ENCODE peak calls at places on chromosomes 7 and 10, in ten cellular contexts. D is WERI-Rb-1, Z is SK-N-SH, N is osteoblast, F is SJCRH30, S is sigmoid colon, A is heart left ventricle, V is astrocyte, I is fibroblast of lung, E is HCT116. L is an unnamed sample. For H3K9me3 and H3K27me3, the result is how much of the 10 kb centered on the place peaks cover.

GRCh38 chr7:20786779-20787651 is at the start of gene SP8:
- DNase-seq in D (peak), Z (peak), N (no peak), F (peak), S (no peak), A (no peak), V (no peak), I (peak), E (no peak), L (peak)

GRCh38 chr7:120550494-120551048 is 277.6 kb downstream of the KCND2 start:
- DNase-seq in D (no peak), Z (no peak), N (no peak), F (peak), S (no peak), A (no peak), V (peak), I (peak), E (no peak), L (no peak)

GRCh38 chr7:156544919-156545715 is 95.5 kb upstream of the RNF32 start:
- DNase-seq in D (no peak), Z (no peak), N (no peak), F (no peak), S (no peak), A (no peak), V (no peak), I (no peak), E (no peak), L (no peak)

GRCh38 chr7:151660141-151660540 is 140.4 kb upstream of the RHEB start:
- DNase-seq in D (no peak), Z (no peak), N (peak), F (no peak), S (no peak), A (no peak), V (peak), I (peak), E (no peak), L (no peak)

GRCh38 chr10:32347363-32347735 is 391 bp upstream of the EPC1 start:
- DNase-seq in D (no peak), Z (no peak), N (no peak), F (no peak), S (no peak), A (no peak), V (no peak), I (no peak), E (peak), L (no peak)

GRCh38 chr7:13217762-13218161 is 530.3 kb downstream of the ARL4A start:
- DNase-seq in D (no peak), Z (no peak), N (no peak), F (no peak), S (no peak), A (no peak), V (peak), I (peak), E (no peak), L (peak)

GRCh38 chr10:9238041-9238440 is 1183.6 kb downstream of the GATA3 start:
- DNase-seq in D (no peak), Z (no peak), N (no peak), F (no peak), S (no peak), A (no peak), V (no peak), I (no peak), E (no peak), L (no peak)

GRCh38 chr7:33716581-33717477 is 188.5 kb upstream of the BMPER start:
- DNase-seq in D (no peak), Z (no peak), N (no peak), F (peak), S (no peak), A (no peak), V (peak), I (peak), E (peak), L (no peak)

GRCh38 chr7:44292876-44293560 is 32.4 kb downstream of the CAMK2B start:
- DNase-seq in D (no peak), Z (no peak), N (peak), F (no peak), S (peak), A (no peak), V (no peak), I (no peak), E (no peak), L (no peak)

GRCh38 chr10:29257106-29257783 is 31.6 kb upstream of the LYZL1 start:
- DNase-seq in D (no peak), Z (no peak), N (peak), F (no peak), S (peak), A (peak), V (peak), I (peak), E (no peak), L (peak)

GRCh38 chr10:19945275-19945674 is 129.0 kb downstream of the PLXDC2 start:
- DNase-seq in D (no peak), Z (no peak), N (no peak), F (no peak), S (no peak), A (peak), V (peak), I (peak), E (no peak), L (peak)

GRCh38 chr10:80407836-80408197 is 534 bp upstream of the PRXL2A start:
- DNase-seq in D (peak), Z (peak), N (no peak), F (peak), S (no peak), A (no peak), V (peak), I (peak), E (peak), L (peak)

GRCh38 chr7:30886608-30887011 is 25.0 kb upstream of the AQP1 start:
- DNase-seq in D (no peak), Z (peak), N (no peak), F (no peak), S (no peak), A (no peak), V (no peak), I (no peak), E (no peak), L (no peak)

GRCh38 chr10:8254350-8254749 is 199.9 kb downstream of the GATA3 start:
- DNase-seq in D (no peak), Z (no peak), N (no peak), F (no peak), S (no peak), A (no peak), V (no peak), I (no peak), E (no peak), L (no peak)

GRCh38 chr10:73232887-73233286 is 14.2 kb downstream of the DNAJC9 start:
- DNase-seq in D (peak), Z (no peak), N (no peak), F (peak), S (no peak), A (no peak), V (no peak), I (no peak), E (no peak), L (no peak)

GRCh38 chr10:27496137-27496536 is 8.0 kb upstream of the RAB18 start:
- DNase-seq in D (no peak), Z (no peak), N (no peak), F (no peak), S (no peak), A (no peak), V (no peak), I (no peak), E (no peak), L (no peak)

GRCh38 chr10:43230101-43230908 is 36.6 kb downstream of the RASGEF1A start:
- DNase-seq in D (peak), Z (no peak), N (peak), F (no peak), S (peak), A (peak), V (no peak), I (no peak), E (no peak), L (no peak)

GRCh38 chr7:156448918-156449317 is 191.7 kb upstream of the RNF32 start:
- DNase-seq in D (no peak), Z (no peak), N (no peak), F (no peak), S (no peak), A (no peak), V (no peak), I (no peak), E (no peak), L (no peak)

GRCh38 chr10:103802081-103802480 is 53.3 kb downstream of the SH3PXD2A start:
- DNase-seq in D (no peak), Z (no peak), N (no peak), F (no peak), S (no peak), A (no peak), V (no peak), I (no peak), E (no peak), L (no peak)

GRCh38 chr10:66836057-66836456 is 89.8 kb upstream of the LRRTM3 start:
- DNase-seq in D (no peak), Z (no peak), N (no peak), F (no peak), S (no peak), A (no peak), V (peak), I (peak), E (no peak), L (no peak)

GRCh38 chr7:40147371-40148246 is 12.8 kb downstream of the SUGCT start:
- DNase-seq in D (no peak), Z (no peak), N (no peak), F (no peak), S (no peak), A (no peak), V (peak), I (peak), E (no peak), L (no peak)

GRCh38 chr10:100968037-100968736 is 1.1 kb upstream of the SEMA4G start:
- DNase-seq in D (no peak), Z (no peak), N (no peak), F (no peak), S (no peak), A (no peak), V (no peak), I (no peak), E (no peak), L (no peak)

GRCh38 chr7:116399808-116400207 is 99.7 kb upstream of the CAV2 start:
- DNase-seq in D (no peak), Z (no peak), N (no peak), F (no peak), S (no peak), A (no peak), V (peak), I (peak), E (no peak), L (peak)

GRCh38 chr7:106205621-106206222 is 79.1 kb downstream of the NAMPT start:
- DNase-seq in D (no peak), Z (no peak), N (peak), F (no peak), S (no peak), A (no peak), V (peak), I (peak), E (no peak), L (no peak)

GRCh38 chr7:2203551-2204300 is 29.0 kb downstream of the MAD1L1 start:
- DNase-seq in D (no peak), Z (peak), N (peak), F (no peak), S (peak), A (no peak), V (no peak), I (no peak), E (no peak), L (no peak)

GRCh38 chr7:107785926-107786325 is 17.1 kb downstream of the SLC26A3 start:
- DNase-seq in D (no peak), Z (no peak), N (no peak), F (no peak), S (peak), A (no peak), V (no peak), I (no peak), E (no peak), L (no peak)

GRCh38 chr7:2037301-2037804 is 195.4 kb downstream of the MAD1L1 start:
- DNase-seq in D (peak), Z (peak), N (peak), F (no peak), S (peak), A (no peak), V (peak), I (no peak), E (no peak), L (no peak)

GRCh38 chr7:37943905-37944736 is 23.7 kb downstream of the EPDR1 start:
- DNase-seq in D (no peak), Z (no peak), N (no peak), F (peak), S (no peak), A (no peak), V (peak), I (peak), E (no peak), L (no peak)

GRCh38 chr7:2785071-2785500 is 59.0 kb downstream of the GNA12 start:
- DNase-seq in D (no peak), Z (no peak), N (peak), F (peak), S (no peak), A (peak), V (peak), I (peak), E (no peak), L (peak)

GRCh38 chr10:24784923-24785322 is 61.2 kb upstream of the ARHGAP21 start:
- DNase-seq in D (no peak), Z (no peak), N (no peak), F (no peak), S (no peak), A (no peak), V (peak), I (peak), E (no peak), L (no peak)

DNA sequence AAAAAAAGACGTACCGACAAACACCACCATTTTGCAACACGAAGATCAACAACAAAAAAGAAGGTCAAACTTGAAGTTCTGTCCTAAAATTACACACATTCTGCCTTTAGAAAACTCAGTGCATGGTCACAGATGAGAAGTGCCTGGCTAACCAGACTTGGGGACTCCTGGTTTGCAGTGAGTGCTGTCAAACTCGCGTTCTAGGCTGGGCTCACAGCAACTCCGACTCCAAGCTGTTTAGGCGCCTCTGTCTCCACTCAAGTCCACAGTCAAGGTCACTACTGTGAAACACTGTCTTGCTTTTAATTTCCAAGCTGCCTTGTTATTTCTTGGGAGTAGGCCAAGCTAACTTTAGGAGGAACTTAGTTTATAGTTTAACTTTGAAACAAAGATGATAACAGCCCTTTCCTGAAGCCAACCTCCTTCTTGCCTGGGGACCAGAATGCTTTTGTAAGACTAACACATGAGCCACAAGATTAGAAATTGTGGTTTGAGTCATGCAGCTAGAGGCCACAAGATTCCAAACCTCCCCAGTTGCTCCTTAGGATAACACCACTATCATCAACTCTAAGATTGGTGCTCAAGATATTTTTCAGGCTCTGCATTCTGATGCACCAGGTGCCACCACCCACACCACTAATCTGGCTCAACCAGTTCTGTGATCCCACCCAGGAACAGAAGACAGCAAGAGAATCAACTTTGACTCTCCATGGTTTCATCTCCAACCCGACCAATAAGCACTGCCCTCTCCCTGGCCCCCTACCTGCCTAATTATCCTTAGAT is 1.1 kb upstream of the DNAAF5 start:
- DNase-seq in D (no peak), Z (no peak), N (peak), F (no peak), S (no peak), A (no peak), V (peak), I (peak), E (no peak), L (no peak)
- H3K4me3 ChIP-seq in D (peak), Z (peak), N (peak), F (no peak), S (no peak), A (no peak), V (no peak), I (peak), E (peak), L (peak)

DNA sequence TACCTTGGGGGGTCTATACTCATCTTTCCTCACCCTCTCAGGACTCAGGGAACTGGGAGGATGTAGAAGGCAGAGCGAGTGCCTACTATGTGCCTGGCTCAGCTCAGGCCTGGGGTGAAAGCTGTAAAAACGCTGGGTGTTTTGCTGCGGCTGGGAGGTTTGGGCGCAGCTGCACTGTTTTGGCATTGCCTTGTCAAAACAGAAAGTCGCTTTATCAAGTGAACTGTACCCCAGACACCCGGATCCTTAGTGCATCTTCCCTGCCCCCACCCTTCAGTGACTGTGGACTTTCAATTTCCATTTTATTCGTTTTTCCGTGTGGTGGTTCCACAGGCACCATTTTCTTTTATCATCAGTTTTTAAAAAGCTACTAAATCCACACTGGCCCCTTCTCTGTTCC is 86.7 kb upstream of the ZNF716 start:
- DNase-seq in D (no peak), Z (no peak), N (no peak), F (no peak), S (no peak), A (no peak), V (no peak), I (no peak), E (no peak), L (no peak)
- H3K9me3 ChIP-seq in D (under half), Z (under half), N (under half), F (under half), S (under half), A (under half), V (under half), I (under half), E (under half), L (under half)

DNA sequence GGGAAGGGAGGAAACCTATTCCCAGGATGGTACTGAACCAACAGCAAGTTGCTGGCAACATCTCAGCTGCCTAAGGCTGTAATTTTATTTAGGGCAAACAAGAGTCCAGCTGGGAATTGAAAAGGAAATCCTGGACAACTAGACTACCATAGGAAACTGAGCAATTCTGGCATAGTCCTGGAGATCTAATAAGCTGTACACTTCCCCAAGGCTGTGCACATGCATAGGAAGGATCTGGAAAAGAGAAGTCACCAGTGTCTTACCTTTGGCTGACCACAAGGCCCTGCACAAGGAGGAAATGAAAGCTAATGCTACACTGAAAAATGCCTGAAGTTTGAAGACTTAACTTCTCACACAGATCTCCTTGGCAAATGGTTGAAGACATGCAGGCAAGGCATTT is 94.4 kb upstream of the CXCL12 start:
- DNase-seq in D (no peak), Z (no peak), N (no peak), F (no peak), S (no peak), A (no peak), V (no peak), I (no peak), E (no peak), L (no peak)
- H3K27me3 ChIP-seq in D (under half), Z (under half), N (under half), F (under half), S (under half), A (under half), V (under half), I (under half), E (under half), L (under half)

GRCh38 chr10:49762566-49762877 is 399 bp upstream of the OGDHL start:
- DNase-seq in D (no peak), Z (peak), N (no peak), F (no peak), S (no peak), A (no peak), V (no peak), I (no peak), E (no peak), L (no peak)
- H3K4me3 ChIP-seq in D (peak), Z (peak), N (peak), F (peak), S (no peak), A (no peak), V (no peak), I (peak), E (no peak), L (peak)

DNA sequence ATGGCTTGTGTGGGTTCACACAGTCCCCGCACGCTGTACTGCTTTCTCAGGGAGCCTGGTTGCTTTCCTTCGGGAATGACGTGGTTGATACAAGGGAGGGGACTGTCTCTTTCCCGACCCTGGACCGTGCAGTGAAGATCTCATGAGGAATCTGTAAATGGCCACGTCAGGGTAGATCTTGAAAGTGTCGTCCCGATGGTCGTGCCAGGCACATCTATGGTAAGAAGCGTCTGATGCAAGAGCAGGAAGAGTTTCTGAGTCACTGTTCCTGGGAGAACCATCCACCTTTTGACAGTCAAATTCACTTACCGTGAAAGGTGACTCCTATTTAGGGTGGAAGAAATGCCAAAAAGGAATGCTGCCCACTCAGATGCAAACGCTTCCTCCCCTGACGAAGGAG is 500.4 kb downstream of the PTPRN2 start:
- DNase-seq in D (no peak), Z (no peak), N (no peak), F (no peak), S (peak), A (no peak), V (no peak), I (no peak), E (no peak), L (no peak)
- H3K9me3 ChIP-seq in D (under half), Z (under half), N (under half), F (under half), S (under half), A (under half), V (under half), I (under half), E (under half), L (under half)

GRCh38 chr7:143444063-143444782 is 970 bp downstream of the TAS2R60 start:
- DNase-seq in D (no peak), Z (no peak), N (no peak), F (no peak), S (no peak), A (no peak), V (no peak), I (no peak), E (no peak), L (no peak)

GRCh38 chr7:143444785-143445184 is 1.5 kb downstream of the TAS2R60 start:
- DNase-seq in D (no peak), Z (no peak), N (no peak), F (no peak), S (no peak), A (no peak), V (no peak), I (no peak), E (no peak), L (no peak)

GRCh38 chr7:143448429-143448828 is 5.2 kb downstream of the TAS2R60 start:
- DNase-seq in D (no peak), Z (no peak), N (no peak), F (no peak), S (no peak), A (no peak), V (no peak), I (no peak), E (no peak), L (no peak)

GRCh38 chr7:143447500-143447899 is 4.2 kb downstream of the TAS2R60 start:
- DNase-seq in D (no peak), Z (no peak), N (no peak), F (no peak), S (no peak), A (no peak), V (no peak), I (no peak), E (no peak), L (no peak)

DNA sequence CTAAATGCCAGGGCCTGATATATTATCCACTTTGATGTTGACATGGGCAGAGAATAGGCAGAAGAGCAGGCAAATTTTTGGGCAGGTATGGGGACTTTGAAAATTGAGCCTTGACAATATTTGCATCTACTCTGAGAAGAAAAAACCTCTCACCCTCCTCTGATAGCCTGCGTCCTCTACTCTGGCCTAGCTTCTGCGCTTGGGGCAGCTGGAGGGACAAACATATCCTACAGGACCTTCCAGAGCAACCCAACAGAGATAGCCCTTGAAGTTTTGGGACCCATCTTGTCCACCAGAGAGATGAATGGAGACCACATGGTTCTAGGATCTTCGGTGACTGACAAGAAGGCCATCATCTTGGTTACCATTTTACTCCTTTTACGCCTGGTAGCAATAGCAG is at the start of gene TAS2R60:
- DNase-seq in D (no peak), Z (no peak), N (no peak), F (no peak), S (no peak), A (no peak), V (no peak), I (no peak), E (no peak), L (no peak)
- H3K27me3 ChIP-seq in D (under half), Z (under half), N (under half), F (under half), S (under half), A (under half), V (under half), I (under half), E (under half), L (under half)